ENCODE peak calls at places on chromosomes 4 and X, in four cellular contexts. One of them, this sample, is unnamed.

GRCh38 chr4:2341261-2341841 is 77.1 kb downstream of the ZFYVE28 start:
- DNase-seq in GM12865: no peak
- DNase-seq in neural crest cell: no peak
- DNase-seq in LNCaP clone FGC: no peak
- DNase-seq in this sample: peak; percentile 67

GRCh38 chr4:169256856-169257756 is 13.7 kb downstream of the SH3RF1 start:
- DNase-seq in GM12865: no peak
- DNase-seq in neural crest cell: no peak
- DNase-seq in LNCaP clone FGC: no peak
- DNase-seq in this sample: no peak

GRCh38 chr4:105808030-105808429 is 87.2 kb upstream of the NPNT start:
- DNase-seq in GM12865: no peak
- DNase-seq in neural crest cell: no peak
- DNase-seq in LNCaP clone FGC: no peak
- DNase-seq in this sample: no peak

GRCh38 chr4:41160010-41160789 is 54.1 kb downstream of the APBB2 start:
- DNase-seq in GM12865: no peak
- DNase-seq in neural crest cell: no peak
- DNase-seq in LNCaP clone FGC: no peak
- DNase-seq in this sample: no peak

GRCh38 chr4:24559032-24559821 is 25.1 kb downstream of the DHX15 start:
- DNase-seq in GM12865: no peak
- DNase-seq in neural crest cell: no peak
- DNase-seq in LNCaP clone FGC: no peak
- DNase-seq in this sample: no peak

GRCh38 chr4:110916505-110916904 is 293.6 kb upstream of the PITX2 start:
- DNase-seq in GM12865: no peak
- DNase-seq in neural crest cell: no peak
- DNase-seq in LNCaP clone FGC: no peak
- DNase-seq in this sample: no peak

GRCh38 chr4:106062452-106062875 is 167.2 kb downstream of the NPNT start:
- DNase-seq in GM12865: no peak
- DNase-seq in neural crest cell: no peak
- DNase-seq in LNCaP clone FGC: no peak
- DNase-seq in this sample: no peak

GRCh38 chr4:175308236-175308635 is 390.1 kb downstream of the ADAM29 start:
- DNase-seq in GM12865: no peak
- DNase-seq in neural crest cell: no peak
- DNase-seq in LNCaP clone FGC: no peak
- DNase-seq in this sample: no peak

GRCh38 chr4:164446516-164446915 is 307.4 kb upstream of the SMIM31 start:
- DNase-seq in GM12865: no peak
- DNase-seq in neural crest cell: no peak
- DNase-seq in LNCaP clone FGC: no peak
- DNase-seq in this sample: no peak

GRCh38 chr4:118749347-118749988 is 64.3 kb downstream of the METTL14 start:
- DNase-seq in GM12865: no peak
- DNase-seq in neural crest cell: no peak
- DNase-seq in LNCaP clone FGC: peak; percentile 79
- DNase-seq in this sample: no peak

GRCh38 chr4:25903905-25904747 is 9.9 kb upstream of the SMIM20 start:
- DNase-seq in GM12865: no peak
- DNase-seq in neural crest cell: no peak
- DNase-seq in LNCaP clone FGC: no peak
- DNase-seq in this sample: no peak

GRCh38 chr4:99043346-99043745 is 45.2 kb downstream of the ADH5 start:
- DNase-seq in GM12865: no peak
- DNase-seq in neural crest cell: no peak
- DNase-seq in LNCaP clone FGC: no peak
- DNase-seq in this sample: no peak

GRCh38 chr4:8922481-8922880 is 50.8 kb upstream of the HMX1 start:
- DNase-seq in GM12865: no peak
- DNase-seq in neural crest cell: no peak
- DNase-seq in LNCaP clone FGC: no peak
- DNase-seq in this sample: no peak

GRCh38 chr4:106583567-106583966 is 215.0 kb upstream of the GIMD1 start:
- DNase-seq in GM12865: no peak
- DNase-seq in neural crest cell: no peak
- DNase-seq in LNCaP clone FGC: no peak
- DNase-seq in this sample: no peak

GRCh38 chrX:42384956-42385355 is 393.0 kb downstream of the PPP1R2C start:
- DNase-seq in GM12865: no peak
- DNase-seq in neural crest cell: no peak
- DNase-seq in LNCaP clone FGC: no peak
- DNase-seq in this sample: no peak

GRCh38 chrX:87961471-87961870 is 443.9 kb downstream of the KLHL4 start:
- DNase-seq in GM12865: no peak
- DNase-seq in neural crest cell: no peak
- DNase-seq in LNCaP clone FGC: no peak
- DNase-seq in this sample: no peak

GRCh38 chr4:130479020-130479419 is 1383.1 kb downstream of the C4orf33 start:
- DNase-seq in GM12865: no peak
- DNase-seq in neural crest cell: no peak
- DNase-seq in LNCaP clone FGC: no peak
- DNase-seq in this sample: no peak

GRCh38 chr4:55543858-55544257 is 2.9 kb downstream of the CLOCK start:
- DNase-seq in GM12865: no peak
- DNase-seq in neural crest cell: no peak
- DNase-seq in LNCaP clone FGC: no peak
- DNase-seq in this sample: no peak
- TF ChIP-seq CTCF in GM12865: no peak
- TF ChIP-seq CTCF in neural crest cell: peak; percentile 47
- TF ChIP-seq CTCF in LNCaP clone FGC: no peak
- TF ChIP-seq CTCF in this sample: peak; percentile 50

GRCh38 chr4:166252487-166253402 is 379.7 kb downstream of the TLL1 start:
- DNase-seq in GM12865: peak; percentile 36
- DNase-seq in neural crest cell: no peak
- DNase-seq in LNCaP clone FGC: no peak
- DNase-seq in this sample: no peak
- TF ChIP-seq CTCF in GM12865: peak; percentile 43
- TF ChIP-seq CTCF in neural crest cell: peak; percentile 59
- TF ChIP-seq CTCF in LNCaP clone FGC: peak; percentile 64
- TF ChIP-seq CTCF in this sample: peak; percentile 68

DNA sequence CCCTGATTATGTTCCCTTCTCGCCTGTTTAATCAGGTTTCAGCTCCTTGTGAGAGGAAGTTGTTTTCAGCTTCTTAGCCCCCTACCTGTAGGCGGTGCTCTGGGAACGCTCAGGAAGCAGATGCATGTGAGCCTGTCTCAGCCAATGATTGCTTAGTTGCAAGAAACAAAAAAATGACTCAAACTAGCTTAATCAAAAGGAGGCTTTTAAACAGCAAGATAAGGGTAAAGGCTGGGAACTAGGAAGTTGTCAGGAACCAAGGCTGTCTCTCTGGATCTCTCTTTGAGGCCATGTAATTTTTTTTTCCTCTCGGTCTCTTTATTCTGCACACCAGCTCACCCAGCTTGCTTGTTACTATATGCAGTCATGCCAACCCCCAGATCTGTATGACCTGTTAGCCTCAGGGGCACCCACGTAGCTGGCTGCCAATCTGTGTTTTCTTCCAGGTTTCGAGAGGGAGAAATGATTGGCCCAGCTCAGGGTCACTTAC is 109.1 kb downstream of the PTTG2 start:
- DNase-seq in GM12865: peak; percentile 67
- DNase-seq in neural crest cell: no peak
- DNase-seq in LNCaP clone FGC: no peak
- DNase-seq in this sample: no peak
- TF ChIP-seq CTCF in GM12865: peak; percentile 50
- TF ChIP-seq CTCF in neural crest cell: peak; percentile 57
- TF ChIP-seq CTCF in LNCaP clone FGC: peak; percentile 22
- TF ChIP-seq CTCF in this sample: peak; percentile 60

DNA sequence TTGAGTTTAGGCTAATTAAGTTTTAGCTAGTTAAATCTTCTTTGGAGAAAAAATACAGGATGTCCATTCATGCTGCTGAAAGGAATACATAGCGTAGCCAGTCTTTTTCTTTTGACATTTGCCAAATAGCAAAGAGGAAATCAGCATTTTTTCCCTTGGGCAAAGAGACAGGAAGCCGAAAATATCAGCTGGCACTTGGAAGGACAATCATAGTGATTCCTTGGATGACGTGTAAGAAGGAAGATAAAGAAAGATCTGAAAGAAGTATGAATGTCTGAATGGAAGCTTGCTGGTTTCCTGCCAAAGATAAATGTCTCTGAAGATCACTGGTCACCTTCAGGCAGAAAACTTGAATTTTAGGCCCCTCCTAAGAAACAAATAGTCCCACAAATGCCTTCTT is 44.2 kb downstream of the SLITRK2 start:
- DNase-seq in GM12865: no peak
- DNase-seq in neural crest cell: no peak
- DNase-seq in LNCaP clone FGC: no peak
- DNase-seq in this sample: no peak
- TF ChIP-seq CTCF in GM12865: no peak
- TF ChIP-seq CTCF in neural crest cell: no peak
- TF ChIP-seq CTCF in LNCaP clone FGC: no peak
- TF ChIP-seq CTCF in this sample: no peak

GRCh38 chr4:113179996-113180395 is 130.5 kb downstream of the ANK2 start:
- DNase-seq in GM12865: no peak
- DNase-seq in neural crest cell: no peak
- DNase-seq in LNCaP clone FGC: no peak
- DNase-seq in this sample: no peak

GRCh38 chr4:113183032-113183573 is 133.7 kb downstream of the ANK2 start:
- DNase-seq in GM12865: no peak
- DNase-seq in neural crest cell: no peak
- DNase-seq in LNCaP clone FGC: no peak
- DNase-seq in this sample: no peak

GRCh38 chr4:113186960-113187757 is 137.7 kb downstream of the ANK2 start:
- DNase-seq in GM12865: no peak
- DNase-seq in neural crest cell: no peak
- DNase-seq in LNCaP clone FGC: no peak
- DNase-seq in this sample: no peak

GRCh38 chr4:113179091-113179490 is 129.6 kb downstream of the ANK2 start:
- DNase-seq in GM12865: no peak
- DNase-seq in neural crest cell: no peak
- DNase-seq in LNCaP clone FGC: no peak
- DNase-seq in this sample: no peak

GRCh38 chr4:113181289-113182007 is 132.0 kb downstream of the ANK2 start:
- DNase-seq in GM12865: no peak
- DNase-seq in neural crest cell: no peak
- DNase-seq in LNCaP clone FGC: no peak
- DNase-seq in this sample: no peak
- TF ChIP-seq CTCF in GM12865: no peak
- TF ChIP-seq CTCF in neural crest cell: no peak
- TF ChIP-seq CTCF in LNCaP clone FGC: no peak
- TF ChIP-seq CTCF in this sample: no peak

DNA sequence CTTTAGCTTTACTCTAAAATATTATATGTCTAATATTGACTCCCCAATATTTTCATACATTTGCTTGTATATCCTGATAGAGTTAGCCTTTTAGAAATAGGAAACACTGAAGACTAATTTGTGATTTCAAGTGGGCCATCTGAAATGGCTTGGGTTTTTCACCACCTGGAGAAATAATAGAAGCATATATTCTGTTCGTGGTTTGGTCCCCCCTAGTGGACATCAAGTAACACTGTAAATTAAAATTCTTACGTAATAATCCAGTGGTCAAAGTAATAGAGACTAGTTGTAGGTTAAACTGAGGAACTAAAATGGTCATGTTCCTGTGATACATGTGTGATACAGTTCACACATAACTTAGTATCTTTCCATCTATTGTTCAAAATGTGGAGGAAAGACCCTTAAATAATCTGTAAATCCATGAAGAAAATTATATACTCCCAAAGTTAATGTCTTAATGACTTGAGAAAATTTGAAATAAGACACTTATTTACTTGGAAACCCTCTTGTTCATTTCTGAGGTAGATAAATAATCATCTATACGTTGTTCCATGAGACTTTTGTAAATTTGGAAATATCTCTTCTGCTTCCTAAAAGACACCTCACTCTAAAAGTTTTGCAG is 79.8 kb upstream of the SMARCAD1 start:
- DNase-seq in GM12865: peak; percentile 43
- DNase-seq in neural crest cell: no peak
- DNase-seq in LNCaP clone FGC: peak; percentile 35
- DNase-seq in this sample: no peak
- TF ChIP-seq CTCF in GM12865: peak; percentile 43
- TF ChIP-seq CTCF in neural crest cell: peak; percentile 75
- TF ChIP-seq CTCF in LNCaP clone FGC: peak; percentile 58
- TF ChIP-seq CTCF in this sample: peak; percentile 81

GRCh38 chr4:18021470-18021719 is 160 bp downstream of the LCORL start:
- DNase-seq in GM12865: no peak
- DNase-seq in neural crest cell: no peak
- DNase-seq in LNCaP clone FGC: no peak
- DNase-seq in this sample: no peak

GRCh38 chr4:18020145-18020670 is 1.3 kb downstream of the LCORL start:
- DNase-seq in GM12865: peak; percentile 31
- DNase-seq in neural crest cell: peak; percentile 8
- DNase-seq in LNCaP clone FGC: no peak
- DNase-seq in this sample: no peak

GRCh38 chr4:18020671-18021469 is 685 bp downstream of the LCORL start:
- DNase-seq in GM12865: peak; percentile 86
- DNase-seq in neural crest cell: peak; percentile 53
- DNase-seq in LNCaP clone FGC: peak; percentile 7
- DNase-seq in this sample: peak; percentile 74

GRCh38 chr4:18022572-18023039 is 1.1 kb upstream of the LCORL start:
- DNase-seq in GM12865: no peak
- DNase-seq in neural crest cell: no peak
- DNase-seq in LNCaP clone FGC: no peak
- DNase-seq in this sample: no peak

DNA sequence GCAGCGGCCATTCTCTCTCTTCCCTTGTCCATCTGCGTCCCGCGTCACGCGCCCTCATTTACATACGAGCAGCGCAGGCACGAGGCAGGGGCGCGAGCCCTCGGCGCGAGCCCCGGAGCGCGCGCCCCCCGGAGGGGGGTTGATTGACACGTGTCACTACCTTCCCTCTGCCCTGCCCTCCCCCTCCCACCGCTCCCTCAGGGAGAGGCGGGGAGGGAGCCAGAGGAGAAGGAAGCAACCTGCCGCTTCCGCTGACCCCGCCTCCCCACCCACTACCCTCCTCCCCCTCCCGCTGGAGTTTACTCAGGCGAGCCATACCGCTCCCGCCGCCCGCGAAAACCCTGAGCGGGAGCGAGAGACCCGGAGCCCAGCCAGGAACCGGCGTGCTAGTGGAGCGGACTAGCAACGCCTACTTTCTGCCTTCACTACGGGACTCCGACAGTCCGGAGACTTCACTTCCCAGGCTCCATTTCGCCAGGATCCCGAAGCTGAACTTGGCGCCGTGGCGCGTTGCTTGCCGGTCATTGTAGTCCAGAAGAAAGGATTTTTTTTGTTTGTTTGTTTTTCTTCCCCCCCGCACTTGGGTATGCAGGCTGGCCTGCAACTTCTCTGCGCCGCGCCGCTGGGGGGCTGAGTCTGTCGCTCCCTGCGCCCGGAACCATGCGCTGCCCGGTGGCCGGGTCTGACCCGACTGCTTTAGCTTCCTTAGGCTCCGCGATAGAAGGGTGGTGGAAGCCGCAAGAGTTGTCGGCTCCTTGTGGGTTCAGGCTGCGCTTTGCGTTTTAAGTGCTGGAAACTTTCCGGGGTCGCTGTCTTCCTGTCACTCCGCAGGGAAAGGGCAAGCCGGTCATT is at the start of gene LCORL:
- DNase-seq in GM12865: peak; percentile 99
- DNase-seq in neural crest cell: peak; percentile 84
- DNase-seq in LNCaP clone FGC: peak; percentile 90
- DNase-seq in this sample: peak; percentile 93
- TF ChIP-seq CTCF in GM12865: peak; percentile 32
- TF ChIP-seq CTCF in neural crest cell: peak; percentile 27
- TF ChIP-seq CTCF in LNCaP clone FGC: peak; percentile 12
- TF ChIP-seq CTCF in this sample: peak; percentile 39

This sample was measured in type B pancreatic cell.